ENCODE peak calls at places on chromosomes 13 and 19, in five cellular contexts. E is Kasumi-1, A is RWPE1, Z is NCI-H2029, M is colonic mucosa. L is an unnamed sample.

GRCh38 chr13:97786510-97786909 is 167.0 kb upstream of the IPO5 start:
- DNase-seq in E (no peak), A (no peak), Z (no peak), M (no peak), L (no peak)

GRCh38 chr19:13978306-13978705 is 26.0 kb downstream of the DCAF15 start:
- DNase-seq in E (peak), A (peak), Z (peak), M (peak), L (no peak)

GRCh38 chr13:34591801-34592454 is 350.1 kb upstream of the NBEA start:
- DNase-seq in E (no peak), A (no peak), Z (peak), M (peak), L (no peak)

GRCh38 chr19:2081873-2082810 is 14.0 kb downstream of the MOB3A start:
- DNase-seq in E (no peak), A (no peak), Z (no peak), M (no peak), L (no peak)

GRCh38 chr19:48491793-48492123 is 19.9 kb downstream of the LMTK3 start:
- DNase-seq in E (no peak), A (no peak), Z (no peak), M (no peak), L (no peak)

GRCh38 chr19:38869836-38870607 is 8.1 kb downstream of the RINL start:
- DNase-seq in E (peak), A (peak), Z (peak), M (peak), L (no peak)

GRCh38 chr19:52115526-52116053 is 20.0 kb upstream of the ZNF841 start:
- DNase-seq in E (no peak), A (no peak), Z (no peak), M (no peak), L (no peak)

GRCh38 chr19:51726049-51726448 is 2.3 kb upstream of the HAS1 start:
- DNase-seq in E (no peak), A (peak), Z (no peak), M (peak), L (no peak)

GRCh38 chr13:113802761-113803160 is 43.7 kb downstream of the TMEM255B start:
- DNase-seq in E (no peak), A (no peak), Z (no peak), M (no peak), L (no peak)

GRCh38 chr13:25213716-25214115 is 41.6 kb upstream of the AMER2 start:
- DNase-seq in E (no peak), A (peak), Z (no peak), M (no peak), L (no peak)

GRCh38 chr13:22126433-22127021 is 455.7 kb downstream of the FGF9 start:
- DNase-seq in E (peak), A (no peak), Z (no peak), M (no peak), L (no peak)

GRCh38 chr13:81425286-81425685 is 1084.4 kb upstream of the SPRY2 start:
- DNase-seq in E (no peak), A (no peak), Z (no peak), M (no peak), L (no peak)

GRCh38 chr13:95754069-95754468 is 77.1 kb downstream of the DNAJC3 start:
- DNase-seq in E (peak), A (no peak), Z (no peak), M (no peak), L (no peak)

GRCh38 chr13:94140027-94140426 is 339.5 kb downstream of the DCT start:
- DNase-seq in E (no peak), A (no peak), Z (no peak), M (no peak), L (no peak)

GRCh38 chr19:10968527-10969081 is 7.8 kb downstream of the SMARCA4 start:
- DNase-seq in E (no peak), A (no peak), Z (no peak), M (peak), L (no peak)

GRCh38 chr19:2722541-2723344 is 1.6 kb upstream of the DIRAS1 start:
- DNase-seq in E (no peak), A (peak), Z (no peak), M (peak), L (peak)

GRCh38 chr19:43618921-43619261 is 538 bp downstream of the ZNF428 start:
- DNase-seq in E (peak), A (peak), Z (peak), M (peak), L (peak)

GRCh38 chr13:68030152-68030809 is 800.1 kb upstream of the PCDH9 start:
- DNase-seq in E (no peak), A (no peak), Z (no peak), M (no peak), L (no peak)

GRCh38 chr13:75610466-75610865 is 25.7 kb upstream of the LMO7 start:
- DNase-seq in E (no peak), A (no peak), Z (no peak), M (no peak), L (no peak)

GRCh38 chr19:29105629-29106352 is 107.2 kb downstream of the UQCRFS1 start:
- DNase-seq in E (no peak), A (no peak), Z (no peak), M (no peak), L (no peak)

GRCh38 chr19:24033962-24034342 is 53.0 kb upstream of the ZNF254 start:
- DNase-seq in E (peak), A (peak), Z (peak), M (peak), L (peak)

GRCh38 chr19:37990362-37990761 is 83.4 kb downstream of the SIPA1L3 start:
- DNase-seq in E (no peak), A (peak), Z (no peak), M (no peak), L (no peak)

GRCh38 chr13:48542581-48543341 is 9.9 kb upstream of the RCBTB2 start:
- DNase-seq in E (peak), A (no peak), Z (peak), M (peak), L (peak)

GRCh38 chr13:32824061-32824460 is 192.2 kb upstream of the KL start:
- DNase-seq in E (no peak), A (no peak), Z (no peak), M (no peak), L (no peak)

GRCh38 chr13:93859666-93860065 is 619.8 kb downstream of the DCT start:
- DNase-seq in E (no peak), A (no peak), Z (no peak), M (no peak), L (no peak)

GRCh38 chr13:70964124-70964523 is 855.9 kb upstream of the KLHL1 start:
- DNase-seq in E (peak), A (no peak), Z (no peak), M (no peak), L (peak)

GRCh38 chr13:41075034-41075433 is 13.7 kb downstream of the WBP4 start:
- DNase-seq in E (peak), A (peak), Z (no peak), M (no peak), L (peak)

GRCh38 chr13:49373699-49374098 is 70.2 kb downstream of the CAB39L start:
- DNase-seq in E (no peak), A (no peak), Z (no peak), M (no peak), L (no peak)

GRCh38 chr13:22047082-22047784 is 376.4 kb downstream of the FGF9 start:
- DNase-seq in E (no peak), A (no peak), Z (no peak), M (no peak), L (no peak)

L was measured in RKO.